ENCODE peak calls at places on chromosomes 7 and 10, in four cellular contexts. One of them, this sample, is unnamed.

GRCh38 chr10:47322300-47323061 is at the start of gene GDF2:
- DNase-seq in HCT116: no peak
- DNase-seq in transverse colon: no peak
- DNase-seq in endothelial cell of umbilical vein: no peak
- DNase-seq in this sample: no peak

GRCh38 chr7:116463956-116464355 is 35.6 kb upstream of the CAV2 start:
- DNase-seq in endothelial cell of umbilical vein: no peak
- DNase-seq in HCT116: no peak
- DNase-seq in transverse colon: no peak
- DNase-seq in this sample: no peak

GRCh38 chr7:158763454-158764033 is 58.9 kb upstream of the NCAPG2 start:
- DNase-seq in transverse colon: peak; percentile 46
- DNase-seq in endothelial cell of umbilical vein: no peak
- DNase-seq in HCT116: no peak
- DNase-seq in this sample: no peak

GRCh38 chr10:131737543-131738395 is 163.0 kb upstream of the PPP2R2D start:
- DNase-seq in endothelial cell of umbilical vein: no peak
- DNase-seq in HCT116: no peak
- DNase-seq in transverse colon: no peak
- DNase-seq in this sample: no peak

GRCh38 chr10:96290368-96291133 is 13.7 kb upstream of the DNTT start:
- DNase-seq in HCT116: no peak
- DNase-seq in endothelial cell of umbilical vein: no peak
- DNase-seq in transverse colon: no peak
- DNase-seq in this sample: no peak

GRCh38 chr10:35532141-35532540 is 73.0 kb upstream of the GJD4 start:
- DNase-seq in HCT116: no peak
- DNase-seq in endothelial cell of umbilical vein: no peak
- DNase-seq in transverse colon: no peak
- DNase-seq in this sample: no peak

GRCh38 chr7:3995187-3995586 is 686.9 kb upstream of the FOXK1 start:
- DNase-seq in HCT116: no peak
- DNase-seq in endothelial cell of umbilical vein: no peak
- DNase-seq in transverse colon: no peak
- DNase-seq in this sample: no peak

GRCh38 chr10:24465899-24466615 is 257.1 kb downstream of the KIAA1217 start:
- DNase-seq in transverse colon: peak; percentile 59
- DNase-seq in endothelial cell of umbilical vein: no peak
- DNase-seq in HCT116: peak; percentile 77
- DNase-seq in this sample: peak; percentile 80

GRCh38 chr7:128017460-128017859 is 13.8 kb downstream of the LRRC4 start:
- DNase-seq in transverse colon: no peak
- DNase-seq in endothelial cell of umbilical vein: no peak
- DNase-seq in HCT116: no peak
- DNase-seq in this sample: no peak

GRCh38 chr7:131119381-131119780 is 208.3 kb upstream of the MKLN1 start:
- DNase-seq in HCT116: no peak
- DNase-seq in transverse colon: no peak
- DNase-seq in endothelial cell of umbilical vein: no peak
- DNase-seq in this sample: no peak

GRCh38 chr10:1320739-1321331 is 264.6 kb downstream of the WDR37 start:
- DNase-seq in endothelial cell of umbilical vein: no peak
- DNase-seq in HCT116: no peak
- DNase-seq in transverse colon: no peak
- DNase-seq in this sample: no peak

GRCh38 chr10:1311707-1312106 is 255.5 kb downstream of the WDR37 start:
- DNase-seq in transverse colon: no peak
- DNase-seq in endothelial cell of umbilical vein: no peak
- DNase-seq in HCT116: no peak
- DNase-seq in this sample: no peak

GRCh38 chr10:1316806-1317131 is 260.6 kb downstream of the WDR37 start:
- DNase-seq in HCT116: no peak
- DNase-seq in endothelial cell of umbilical vein: no peak
- DNase-seq in transverse colon: no peak
- DNase-seq in this sample: no peak

DNA sequence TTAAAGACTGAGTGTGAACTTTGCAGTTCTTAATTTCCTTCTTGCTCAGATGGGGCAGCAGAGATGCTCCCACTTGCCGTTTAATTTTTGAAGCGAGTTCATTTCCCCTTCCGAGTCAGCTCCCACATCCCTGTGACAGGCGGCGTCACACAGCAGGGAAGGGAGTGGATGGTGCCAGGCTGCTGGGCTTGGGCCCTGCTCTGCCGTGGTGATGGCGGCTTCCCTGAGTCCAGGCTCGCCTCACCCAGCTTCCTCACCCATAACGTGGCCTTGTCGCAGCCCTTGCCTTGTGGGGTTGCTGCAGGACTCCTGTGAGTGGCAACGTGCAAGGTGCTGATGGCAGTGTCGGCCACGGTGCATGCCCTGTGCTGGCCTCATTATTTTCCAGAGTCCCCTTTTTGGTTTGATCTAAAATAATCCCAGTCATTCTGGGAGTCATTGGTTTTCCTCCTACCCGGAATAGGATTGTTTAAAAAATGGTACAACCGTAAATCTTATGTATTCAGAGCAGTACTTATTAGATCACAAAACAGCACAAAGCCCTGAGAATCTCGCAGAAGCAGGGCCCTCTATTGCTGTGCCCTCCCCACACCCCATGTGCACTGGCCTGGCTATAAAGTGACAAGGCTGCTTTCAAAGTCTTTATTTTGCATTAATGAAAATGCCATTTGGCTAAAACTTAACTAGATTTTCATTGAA is 260.1 kb downstream of the WDR37 start:
- DNase-seq in transverse colon: no peak
- DNase-seq in endothelial cell of umbilical vein: no peak
- DNase-seq in HCT116: no peak
- DNase-seq in this sample: no peak
- H3K4me3 ChIP-seq in transverse colon: no peak overlapping the region
- H3K4me3 ChIP-seq in endothelial cell of umbilical vein: no peak overlapping the region
- H3K4me3 ChIP-seq in HCT116: no peak overlapping the region
- H3K4me3 ChIP-seq in this sample: no peak overlapping the region

GRCh38 chr10:62810131-62810530 is 5.6 kb downstream of the ADO start:
- DNase-seq in endothelial cell of umbilical vein: no peak
- DNase-seq in HCT116: no peak
- DNase-seq in transverse colon: no peak
- DNase-seq in this sample: no peak

GRCh38 chr10:62812672-62813439 is 3.3 kb downstream of the EGR2 start:
- DNase-seq in HCT116: no peak
- DNase-seq in endothelial cell of umbilical vein: no peak
- DNase-seq in transverse colon: no peak
- DNase-seq in this sample: no peak

GRCh38 chr10:62813981-62814380 is 2.2 kb downstream of the EGR2 start:
- DNase-seq in transverse colon: no peak
- DNase-seq in HCT116: no peak
- DNase-seq in endothelial cell of umbilical vein: no peak
- DNase-seq in this sample: no peak

GRCh38 chr10:62813453-62813852 is 2.7 kb downstream of the EGR2 start:
- DNase-seq in HCT116: no peak
- DNase-seq in transverse colon: no peak
- DNase-seq in endothelial cell of umbilical vein: no peak
- DNase-seq in this sample: no peak

GRCh38 chr10:62811159-62811875 is 4.8 kb downstream of the EGR2 start:
- DNase-seq in transverse colon: no peak
- DNase-seq in HCT116: no peak
- DNase-seq in endothelial cell of umbilical vein: no peak
- DNase-seq in this sample: no peak
- TF ChIP-seq POLR2A in transverse colon: no peak
- TF ChIP-seq POLR2A in HCT116: no peak
- TF ChIP-seq POLR2A in endothelial cell of umbilical vein: no peak
- TF ChIP-seq POLR2A in this sample: no peak

DNA sequence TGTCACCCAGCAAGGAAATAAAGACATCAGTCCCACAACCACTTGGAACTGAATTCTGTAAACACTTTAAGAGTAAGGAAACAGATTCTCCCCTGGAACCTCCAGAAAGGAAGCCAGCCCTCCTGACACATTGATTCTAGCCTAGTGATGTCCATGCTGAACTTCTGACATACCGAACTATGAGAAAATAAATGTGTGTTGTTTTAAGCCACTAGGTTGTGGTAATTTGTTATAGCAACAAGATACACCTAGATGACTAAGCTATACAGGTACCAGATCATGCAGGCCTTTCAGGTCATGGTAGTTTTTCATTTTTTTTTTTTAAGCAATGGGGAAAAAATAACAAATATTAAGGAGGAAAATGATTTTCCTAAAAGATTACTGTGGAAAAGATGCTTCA is 37.6 kb upstream of the LRRTM3 start:
- DNase-seq in HCT116: no peak
- DNase-seq in endothelial cell of umbilical vein: no peak
- DNase-seq in transverse colon: no peak
- DNase-seq in this sample: no peak
- H3K4me3 ChIP-seq in HCT116: no peak overlapping the region
- H3K4me3 ChIP-seq in endothelial cell of umbilical vein: no peak overlapping the region
- H3K4me3 ChIP-seq in transverse colon: no peak overlapping the region
- H3K4me3 ChIP-seq in this sample: no peak overlapping the region

GRCh38 chr7:94004024-94004945 is at the start of gene BET1:
- DNase-seq in endothelial cell of umbilical vein: peak; percentile 96
- DNase-seq in transverse colon: peak; percentile 96
- DNase-seq in HCT116: peak; percentile 90
- DNase-seq in this sample: peak; percentile 96
- TF ChIP-seq POLR2A in endothelial cell of umbilical vein: peak; percentile 66
- TF ChIP-seq POLR2A in transverse colon: peak; percentile 64
- TF ChIP-seq POLR2A in HCT116: peak; percentile 48
- TF ChIP-seq POLR2A in this sample: peak; percentile 87

DNA sequence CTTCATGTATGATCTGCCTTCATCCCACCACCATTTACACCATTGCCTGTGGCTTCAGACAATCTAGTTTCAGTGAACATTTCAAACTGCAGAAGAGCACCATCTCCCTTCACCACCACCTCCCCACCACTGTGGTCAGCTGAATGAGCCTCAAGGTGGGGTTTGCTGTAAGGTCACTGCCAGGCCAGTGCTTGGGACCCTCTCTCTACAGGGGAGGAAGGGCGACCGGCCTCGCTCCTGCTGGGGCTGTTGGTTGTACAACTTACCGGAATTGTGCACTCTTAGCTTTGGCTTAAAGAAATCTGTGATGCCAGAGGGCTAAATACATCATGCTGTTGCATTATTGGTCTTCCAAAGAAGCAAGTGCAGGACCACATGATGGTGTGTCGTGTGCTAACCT is 26.6 kb downstream of the PFKP start:
- DNase-seq in transverse colon: no peak
- DNase-seq in endothelial cell of umbilical vein: no peak
- DNase-seq in HCT116: no peak
- DNase-seq in this sample: no peak
- H3K4me3 ChIP-seq in transverse colon: no peak overlapping the region
- H3K4me3 ChIP-seq in endothelial cell of umbilical vein: no peak overlapping the region
- H3K4me3 ChIP-seq in HCT116: no peak overlapping the region
- H3K4me3 ChIP-seq in this sample: no peak overlapping the region

DNA sequence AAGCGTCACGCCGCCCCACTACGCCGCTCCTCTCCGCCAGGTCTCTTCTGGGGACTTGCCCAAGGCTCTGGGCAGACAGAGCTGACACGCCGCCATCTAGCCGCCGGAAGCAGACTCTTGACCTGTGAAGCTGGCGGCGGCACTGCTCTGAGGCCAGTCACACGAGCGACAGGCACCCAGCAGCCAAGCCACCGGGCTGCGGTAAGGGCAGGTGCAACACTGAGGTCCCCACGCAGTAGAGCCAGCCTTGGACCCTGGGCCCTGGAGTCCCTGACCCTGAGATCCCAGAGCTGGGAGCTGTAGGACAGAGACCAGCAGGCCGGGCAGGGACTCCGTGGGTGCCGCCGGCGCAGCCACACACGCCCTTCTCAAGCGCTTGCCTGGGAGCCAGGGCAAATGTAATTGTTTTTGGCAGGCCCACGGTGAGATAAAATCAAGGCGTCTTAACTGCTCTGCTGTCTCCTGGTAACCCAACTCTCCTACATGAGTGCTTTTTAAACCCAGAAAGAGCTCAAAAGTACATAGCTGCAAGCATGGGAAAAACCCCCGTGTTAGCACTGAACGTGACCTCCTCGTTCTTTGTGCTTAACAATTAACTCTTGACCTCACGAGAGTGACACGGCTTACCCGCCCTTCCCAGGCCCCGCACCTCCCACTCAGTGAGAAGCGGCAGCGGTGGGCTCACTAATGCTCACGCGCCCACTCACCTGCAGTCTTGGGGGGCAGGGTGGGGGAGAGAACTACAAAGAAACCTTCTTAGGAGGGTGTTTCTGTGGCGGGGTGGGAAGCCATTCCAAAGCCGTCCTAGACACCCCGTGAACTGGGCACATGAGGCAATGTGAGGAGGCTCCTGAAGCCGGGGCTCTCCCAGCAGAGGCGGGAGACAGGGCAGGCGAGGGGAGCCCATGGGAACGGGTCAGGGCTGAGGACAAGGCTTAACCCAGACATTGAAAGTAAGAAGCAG is 8.5 kb downstream of the GPER1 start:
- DNase-seq in endothelial cell of umbilical vein: no peak
- DNase-seq in HCT116: no peak
- DNase-seq in transverse colon: no peak
- DNase-seq in this sample: no peak
- TF ChIP-seq POLR2A in endothelial cell of umbilical vein: no peak
- TF ChIP-seq POLR2A in HCT116: no peak
- TF ChIP-seq POLR2A in transverse colon: no peak
- TF ChIP-seq POLR2A in this sample: no peak

GRCh38 chr10:116984202-116984993 is 20.6 kb downstream of the SHTN1 start:
- DNase-seq in HCT116: no peak
- DNase-seq in transverse colon: no peak
- DNase-seq in endothelial cell of umbilical vein: no peak
- DNase-seq in this sample: no peak
- H3K4me3 ChIP-seq in HCT116: no peak overlapping the region
- H3K4me3 ChIP-seq in transverse colon: no peak overlapping the region
- H3K4me3 ChIP-seq in endothelial cell of umbilical vein: no peak overlapping the region
- H3K4me3 ChIP-seq in this sample: no peak overlapping the region

GRCh38 chr10:36555036-36555435 is 570.4 kb upstream of the ANKRD30A start:
- DNase-seq in endothelial cell of umbilical vein: no peak
- DNase-seq in transverse colon: no peak
- DNase-seq in HCT116: no peak
- DNase-seq in this sample: no peak
- TF ChIP-seq POLR2A in endothelial cell of umbilical vein: no peak
- TF ChIP-seq POLR2A in transverse colon: no peak
- TF ChIP-seq POLR2A in HCT116: no peak
- TF ChIP-seq POLR2A in this sample: no peak

DNA sequence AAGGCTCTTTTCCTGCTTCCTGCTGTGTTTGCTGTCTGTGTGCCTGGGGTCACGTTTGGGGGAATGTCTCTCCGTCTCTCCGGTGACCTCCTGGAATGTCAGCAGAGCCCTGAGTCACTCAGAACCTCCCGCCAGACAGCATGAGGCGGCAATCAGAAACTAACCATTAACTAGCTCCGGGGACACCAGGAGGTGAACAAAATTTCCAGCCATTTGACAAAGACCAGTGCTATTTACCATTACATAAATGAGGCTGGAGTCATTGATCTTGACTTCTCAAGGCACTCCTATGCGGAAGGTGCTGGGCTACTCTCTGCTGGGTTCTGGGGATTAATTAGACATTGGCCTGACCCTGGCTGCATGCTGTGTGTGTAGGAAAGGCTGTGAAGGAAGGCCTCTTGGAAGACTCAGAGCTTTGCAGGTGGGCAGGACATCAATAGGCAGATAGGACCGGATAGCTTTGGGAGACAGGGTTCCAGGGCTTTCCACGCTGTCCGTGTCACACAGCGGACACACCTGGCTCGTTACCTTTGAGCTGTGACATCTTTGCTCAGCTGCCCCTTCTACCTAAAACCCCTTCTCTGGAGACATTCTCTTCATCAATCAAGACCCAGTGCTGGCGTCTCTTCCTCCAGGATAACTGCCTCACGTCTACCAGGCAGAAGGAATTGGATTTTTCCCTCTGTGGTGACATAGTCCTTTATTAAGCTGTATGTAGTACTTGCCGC is 77.0 kb downstream of the PFKFB3 start:
- DNase-seq in endothelial cell of umbilical vein: peak; percentile 32
- DNase-seq in transverse colon: no peak
- DNase-seq in HCT116: peak; percentile 61
- DNase-seq in this sample: peak; percentile 76
- H3K4me3 ChIP-seq in endothelial cell of umbilical vein: no peak overlapping the region
- H3K4me3 ChIP-seq in transverse colon: no peak overlapping the region
- H3K4me3 ChIP-seq in HCT116: no peak overlapping the region
- H3K4me3 ChIP-seq in this sample: no peak overlapping the region